ENCODE peak calls at places on chromosomes 5 and 9, in eight cellular contexts. One of them, this sample, is unnamed.
A peak's percentile ranks its signal among the peaks of the same experiment; 100 is the strongest.

GRCh38 chr9:80492221-80492620 is 920.5 kb downstream of the TLE4 start:
- DNase-seq in neuronal stem cell: no peak
- DNase-seq in keratinocyte: no peak
- DNase-seq in SK-N-SH: no peak
- DNase-seq in colonic mucosa: no peak
- DNase-seq in fibroblast of lung: peak; percentile 35
- DNase-seq in neural progenitor cell: no peak
- DNase-seq in IMR-90: peak; percentile 43
- DNase-seq in this sample: no peak

GRCh38 chr5:110844251-110844650 is 105.4 kb downstream of the SLC25A46 start:
- DNase-seq in neuronal stem cell: no peak
- DNase-seq in SK-N-SH: no peak
- DNase-seq in fibroblast of lung: peak; percentile 41
- DNase-seq in keratinocyte: no peak
- DNase-seq in IMR-90: peak; percentile 59
- DNase-seq in neural progenitor cell: no peak
- DNase-seq in colonic mucosa: no peak
- DNase-seq in this sample: no peak

GRCh38 chr9:92265159-92265558 is 28.3 kb downstream of the IARS1 start:
- DNase-seq in neural progenitor cell: no peak
- DNase-seq in IMR-90: peak; percentile 32
- DNase-seq in colonic mucosa: no peak
- DNase-seq in keratinocyte: no peak
- DNase-seq in neuronal stem cell: no peak
- DNase-seq in fibroblast of lung: peak; percentile 7
- DNase-seq in SK-N-SH: no peak
- DNase-seq in this sample: no peak

GRCh38 chr9:18260527-18260926 is 213.4 kb upstream of the ADAMTSL1 start:
- DNase-seq in colonic mucosa: no peak
- DNase-seq in neuronal stem cell: no peak
- DNase-seq in neural progenitor cell: no peak
- DNase-seq in IMR-90: no peak
- DNase-seq in keratinocyte: no peak
- DNase-seq in SK-N-SH: peak; percentile 13
- DNase-seq in fibroblast of lung: peak; percentile 23
- DNase-seq in this sample: no peak

GRCh38 chr9:113178087-113178486 is 27.3 kb downstream of the SLC31A2 start:
- DNase-seq in SK-N-SH: no peak
- DNase-seq in neuronal stem cell: no peak
- DNase-seq in IMR-90: peak; percentile 66
- DNase-seq in neural progenitor cell: no peak
- DNase-seq in colonic mucosa: no peak
- DNase-seq in fibroblast of lung: peak; percentile 44
- DNase-seq in keratinocyte: no peak
- DNase-seq in this sample: no peak

GRCh38 chr5:160071521-160072299 is 47.5 kb downstream of the PWWP2A start:
- DNase-seq in SK-N-SH: peak; percentile 12
- DNase-seq in neural progenitor cell: no peak
- DNase-seq in IMR-90: no peak
- DNase-seq in fibroblast of lung: no peak
- DNase-seq in neuronal stem cell: no peak
- DNase-seq in keratinocyte: no peak
- DNase-seq in colonic mucosa: no peak
- DNase-seq in this sample: no peak

GRCh38 chr5:90642706-90643229 is 84.2 kb downstream of the ADGRV1 start:
- DNase-seq in fibroblast of lung: no peak
- DNase-seq in SK-N-SH: no peak
- DNase-seq in keratinocyte: no peak
- DNase-seq in colonic mucosa: no peak
- DNase-seq in neural progenitor cell: no peak
- DNase-seq in neuronal stem cell: no peak
- DNase-seq in IMR-90: no peak
- DNase-seq in this sample: no peak

GRCh38 chr5:80192507-80193241 is 63.2 kb downstream of the SERINC5 start:
- DNase-seq in SK-N-SH: no peak
- DNase-seq in fibroblast of lung: no peak
- DNase-seq in neural progenitor cell: peak; percentile 39
- DNase-seq in IMR-90: peak; percentile 51
- DNase-seq in colonic mucosa: no peak
- DNase-seq in keratinocyte: no peak
- DNase-seq in neuronal stem cell: no peak
- DNase-seq in this sample: peak; percentile 56

GRCh38 chr5:38979535-38979934 is 94.7 kb downstream of the RICTOR start:
- DNase-seq in fibroblast of lung: no peak
- DNase-seq in colonic mucosa: no peak
- DNase-seq in neural progenitor cell: no peak
- DNase-seq in neuronal stem cell: no peak
- DNase-seq in keratinocyte: no peak
- DNase-seq in SK-N-SH: no peak
- DNase-seq in IMR-90: no peak
- DNase-seq in this sample: no peak

GRCh38 chr9:37908698-37909186 is 4.8 kb upstream of the SLC25A51 start:
- DNase-seq in colonic mucosa: peak; percentile 14
- DNase-seq in keratinocyte: no peak
- DNase-seq in neural progenitor cell: no peak
- DNase-seq in fibroblast of lung: no peak
- DNase-seq in SK-N-SH: no peak
- DNase-seq in IMR-90: peak; percentile 42
- DNase-seq in neuronal stem cell: no peak
- DNase-seq in this sample: no peak

GRCh38 chr9:87285183-87285582 is 212.5 kb upstream of the DAPK1 start:
- DNase-seq in fibroblast of lung: no peak
- DNase-seq in keratinocyte: no peak
- DNase-seq in neural progenitor cell: no peak
- DNase-seq in neuronal stem cell: no peak
- DNase-seq in colonic mucosa: no peak
- DNase-seq in IMR-90: peak; percentile 23
- DNase-seq in SK-N-SH: peak; percentile 27
- DNase-seq in this sample: no peak

GRCh38 chr9:4212661-4213060 is 87.2 kb downstream of the GLIS3 start:
- DNase-seq in neural progenitor cell: no peak
- DNase-seq in keratinocyte: no peak
- DNase-seq in IMR-90: no peak
- DNase-seq in neuronal stem cell: no peak
- DNase-seq in fibroblast of lung: no peak
- DNase-seq in SK-N-SH: no peak
- DNase-seq in colonic mucosa: no peak
- DNase-seq in this sample: no peak

GRCh38 chr5:180470966-180471582 is 23.1 kb upstream of the CNOT6 start:
- DNase-seq in neuronal stem cell: peak; percentile 70
- DNase-seq in fibroblast of lung: peak; percentile 66
- DNase-seq in keratinocyte: no peak
- DNase-seq in neural progenitor cell: peak; percentile 78
- DNase-seq in IMR-90: peak; percentile 59
- DNase-seq in SK-N-SH: peak; percentile 87
- DNase-seq in colonic mucosa: peak; percentile 60
- DNase-seq in this sample: peak; percentile 88

GRCh38 chr5:61000887-61001286 is 55.9 kb downstream of the NDUFAF2 start:
- DNase-seq in SK-N-SH: no peak
- DNase-seq in IMR-90: peak; percentile 15
- DNase-seq in colonic mucosa: no peak
- DNase-seq in neuronal stem cell: no peak
- DNase-seq in keratinocyte: no peak
- DNase-seq in fibroblast of lung: no peak
- DNase-seq in neural progenitor cell: no peak
- DNase-seq in this sample: no peak

GRCh38 chr9:120396418-120396817 is 183.5 kb downstream of the CDK5RAP2 start:
- DNase-seq in SK-N-SH: no peak
- DNase-seq in IMR-90: no peak
- DNase-seq in colonic mucosa: no peak
- DNase-seq in keratinocyte: no peak
- DNase-seq in neuronal stem cell: no peak
- DNase-seq in fibroblast of lung: no peak
- DNase-seq in neural progenitor cell: no peak
- DNase-seq in this sample: no peak

GRCh38 chr9:13268469-13268868 is 11.0 kb downstream of the MPDZ start:
- DNase-seq in keratinocyte: no peak
- DNase-seq in neural progenitor cell: no peak
- DNase-seq in fibroblast of lung: no peak
- DNase-seq in colonic mucosa: no peak
- DNase-seq in neuronal stem cell: no peak
- DNase-seq in IMR-90: peak; percentile 56
- DNase-seq in SK-N-SH: no peak
- DNase-seq in this sample: no peak

GRCh38 chr5:78979899-78980298 is 5.2 kb downstream of the ARSB start:
- DNase-seq in keratinocyte: no peak
- DNase-seq in SK-N-SH: no peak
- DNase-seq in IMR-90: no peak
- DNase-seq in neuronal stem cell: no peak
- DNase-seq in neural progenitor cell: no peak
- DNase-seq in colonic mucosa: no peak
- DNase-seq in fibroblast of lung: no peak
- DNase-seq in this sample: no peak

DNA sequence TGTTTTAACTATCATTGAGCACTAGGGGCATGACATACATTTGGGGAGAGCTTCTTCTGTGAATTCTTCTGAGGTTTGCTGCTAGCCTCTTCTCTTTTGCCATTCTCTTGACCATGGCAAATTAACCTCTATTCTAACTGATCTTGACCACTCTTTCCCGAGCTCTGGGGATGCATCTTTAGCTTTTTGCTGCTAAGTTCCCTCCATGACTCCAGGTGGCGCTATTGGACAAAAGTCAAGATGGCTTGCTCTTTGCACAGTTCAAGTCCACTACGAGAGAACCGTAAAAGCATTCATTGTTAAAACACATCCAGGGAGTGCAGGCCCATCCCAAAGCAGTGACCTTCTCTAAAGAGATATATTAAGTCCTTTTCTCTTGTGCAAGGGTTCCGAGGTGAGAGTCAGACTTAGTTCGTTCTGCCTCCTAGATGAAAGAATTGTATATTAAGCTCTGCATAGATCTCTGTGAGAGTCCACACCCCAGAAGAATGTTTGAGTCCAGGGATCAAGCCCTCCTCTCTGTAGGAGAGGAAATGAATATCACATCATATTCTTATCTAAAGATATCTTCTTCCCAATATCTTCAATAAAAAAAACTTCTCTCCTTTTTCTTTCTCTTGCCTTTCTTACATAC is 1152.9 kb upstream of the CDH6 start:
- DNase-seq in IMR-90: peak; percentile 31
- DNase-seq in neural progenitor cell: peak; percentile 75
- DNase-seq in fibroblast of lung: peak; percentile 33
- DNase-seq in keratinocyte: no peak
- DNase-seq in neuronal stem cell: peak; percentile 74
- DNase-seq in colonic mucosa: peak; percentile 20
- DNase-seq in SK-N-SH: peak; percentile 50
- DNase-seq in this sample: peak; percentile 81
- H3K4me1 ChIP-seq in IMR-90: no peaks in the 10 kb centered on the region
- H3K4me1 ChIP-seq in neural progenitor cell: no peaks in the 10 kb centered on the region
- H3K4me1 ChIP-seq in fibroblast of lung: no peaks in the 10 kb centered on the region
- H3K4me1 ChIP-seq in keratinocyte: no peaks in the 10 kb centered on the region
- H3K4me1 ChIP-seq in neuronal stem cell: no peaks in the 10 kb centered on the region
- H3K4me1 ChIP-seq in colonic mucosa: no peaks in the 10 kb centered on the region
- H3K4me1 ChIP-seq in SK-N-SH: no peaks in the 10 kb centered on the region
- H3K4me1 ChIP-seq in this sample: no peaks in the 10 kb centered on the region

GRCh38 chr9:130665431-130666392 is 1.3 kb downstream of the PRDM12 start:
- DNase-seq in SK-N-SH: peak; percentile 54
- DNase-seq in neuronal stem cell: no peak
- DNase-seq in neural progenitor cell: peak; percentile 92
- DNase-seq in fibroblast of lung: no peak
- DNase-seq in colonic mucosa: no peak
- DNase-seq in keratinocyte: no peak
- DNase-seq in IMR-90: no peak
- DNase-seq in this sample: peak; percentile 79
- H3K9ac ChIP-seq in SK-N-SH: no peak overlapping the region
- H3K9ac ChIP-seq in neuronal stem cell: no peak overlapping the region
- H3K9ac ChIP-seq in neural progenitor cell: no peak overlapping the region
- H3K9ac ChIP-seq in fibroblast of lung: no peak overlapping the region
- H3K9ac ChIP-seq in colonic mucosa: no peak overlapping the region
- H3K9ac ChIP-seq in keratinocyte: no peak overlapping the region
- H3K9ac ChIP-seq in IMR-90: no peak overlapping the region
- H3K9ac ChIP-seq in this sample: no peak overlapping the region

GRCh38 chr9:134225816-134226215 is 61.5 kb upstream of the RNU6ATAC start:
- DNase-seq in SK-N-SH: no peak
- DNase-seq in keratinocyte: no peak
- DNase-seq in IMR-90: no peak
- DNase-seq in neuronal stem cell: no peak
- DNase-seq in colonic mucosa: no peak
- DNase-seq in fibroblast of lung: no peak
- DNase-seq in neural progenitor cell: no peak
- DNase-seq in this sample: no peak

GRCh38 chr9:134224827-134225154 is 60.4 kb upstream of the RNU6ATAC start:
- DNase-seq in SK-N-SH: no peak
- DNase-seq in neuronal stem cell: no peak
- DNase-seq in colonic mucosa: no peak
- DNase-seq in neural progenitor cell: no peak
- DNase-seq in fibroblast of lung: no peak
- DNase-seq in keratinocyte: no peak
- DNase-seq in IMR-90: no peak
- DNase-seq in this sample: no peak

GRCh38 chr9:134224130-134224826 is 59.9 kb upstream of the RNU6ATAC start:
- DNase-seq in fibroblast of lung: no peak
- DNase-seq in neuronal stem cell: no peak
- DNase-seq in SK-N-SH: no peak
- DNase-seq in keratinocyte: no peak
- DNase-seq in IMR-90: no peak
- DNase-seq in neural progenitor cell: no peak
- DNase-seq in colonic mucosa: no peak
- DNase-seq in this sample: no peak

GRCh38 chr9:134226221-134226930 is 62.0 kb upstream of the RNU6ATAC start:
- DNase-seq in SK-N-SH: no peak
- DNase-seq in IMR-90: peak; percentile 92
- DNase-seq in fibroblast of lung: peak; percentile 76
- DNase-seq in colonic mucosa: peak; percentile 43
- DNase-seq in neural progenitor cell: no peak
- DNase-seq in keratinocyte: no peak
- DNase-seq in neuronal stem cell: no peak
- DNase-seq in this sample: no peak

GRCh38 chr9:134225186-134225585 is 60.8 kb upstream of the RNU6ATAC start:
- DNase-seq in colonic mucosa: no peak
- DNase-seq in fibroblast of lung: no peak
- DNase-seq in SK-N-SH: no peak
- DNase-seq in neuronal stem cell: no peak
- DNase-seq in IMR-90: no peak
- DNase-seq in neural progenitor cell: no peak
- DNase-seq in keratinocyte: no peak
- DNase-seq in this sample: no peak
- H3K4me1 ChIP-seq in colonic mucosa: no peaks in the 10 kb centered on the region
- H3K4me1 ChIP-seq in fibroblast of lung: peaks cover 2% of the 10 kb centered on the region
- H3K4me1 ChIP-seq in SK-N-SH: peaks cover 3% of the 10 kb centered on the region
- H3K4me1 ChIP-seq in neuronal stem cell: peaks cover 11% of the 10 kb centered on the region
- H3K4me1 ChIP-seq in IMR-90: peaks cover 33% of the 10 kb centered on the region
- H3K4me1 ChIP-seq in neural progenitor cell: no peaks in the 10 kb centered on the region
- H3K4me1 ChIP-seq in keratinocyte: peaks cover 5% of the 10 kb centered on the region
- H3K4me1 ChIP-seq in this sample: no peaks in the 10 kb centered on the region

DNA sequence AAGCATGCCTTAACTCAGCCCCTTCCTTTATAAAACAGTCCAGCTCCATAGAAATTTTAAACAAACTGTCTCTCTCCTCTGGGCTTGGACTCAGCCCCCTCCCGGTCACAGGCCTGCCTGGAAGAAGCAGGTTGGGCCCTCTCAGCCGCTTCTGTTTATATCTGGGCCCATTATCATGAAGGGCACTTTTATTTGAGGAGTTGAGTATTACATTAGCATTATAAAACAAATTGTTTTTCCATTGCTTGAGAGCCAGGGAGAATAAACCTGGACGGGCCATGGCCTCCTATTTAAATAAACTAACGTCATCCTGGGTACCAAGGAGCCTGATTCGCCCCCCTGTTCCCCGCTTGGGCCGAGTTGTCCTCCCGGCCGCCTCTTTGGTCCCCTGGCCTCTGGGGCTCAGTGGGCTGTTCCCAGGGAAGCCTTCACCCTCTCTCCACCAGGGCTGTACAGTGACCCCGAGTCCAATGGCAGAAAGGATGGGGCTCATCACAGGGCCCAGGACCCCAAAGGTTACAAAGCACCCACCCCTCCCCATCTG is 13.2 kb downstream of the IRX2 start:
- DNase-seq in colonic mucosa: no peak
- DNase-seq in neuronal stem cell: no peak
- DNase-seq in SK-N-SH: no peak
- DNase-seq in fibroblast of lung: no peak
- DNase-seq in neural progenitor cell: no peak
- DNase-seq in IMR-90: no peak
- DNase-seq in keratinocyte: no peak
- DNase-seq in this sample: no peak
- H3K9ac ChIP-seq in colonic mucosa: no peak overlapping the region
- H3K9ac ChIP-seq in neuronal stem cell: no peak overlapping the region
- H3K9ac ChIP-seq in SK-N-SH: no peak overlapping the region
- H3K9ac ChIP-seq in fibroblast of lung: no peak overlapping the region
- H3K9ac ChIP-seq in neural progenitor cell: no peak overlapping the region
- H3K9ac ChIP-seq in IMR-90: no peak overlapping the region
- H3K9ac ChIP-seq in keratinocyte: no peak overlapping the region
- H3K9ac ChIP-seq in this sample: no peak overlapping the region

This sample was measured in endodermal cell.